ENCODE peak calls at places on chromosomes 3 and 15, in four cellular contexts. B, Y, J and W are unnamed samples.

GRCh38 chr15:40785158-40785557 is 15.4 kb downstream of the C15orf62 start:
- DNase-seq in B (no peak), Y (no peak), J (no peak), W (no peak)

GRCh38 chr3:43024183-43024865 is 45.2 kb downstream of the GASK1A start:
- DNase-seq in B (peak), Y (no peak), J (no peak), W (peak)

GRCh38 chr3:16841906-16842709 is 42.6 kb upstream of the PLCL2 start:
- DNase-seq in B (peak), Y (peak), J (no peak), W (peak)

GRCh38 chr3:181417748-181418147 is 294.0 kb upstream of the SOX2 start:
- DNase-seq in B (no peak), Y (no peak), J (no peak), W (no peak)

GRCh38 chr3:55405436-55405835 is 81.7 kb downstream of the WNT5A start:
- DNase-seq in B (no peak), Y (no peak), J (peak), W (no peak)

GRCh38 chr3:64316971-64317370 is 91.7 kb upstream of the PRICKLE2 start:
- DNase-seq in B (no peak), Y (no peak), J (peak), W (no peak)

GRCh38 chr3:44339990-44340389 is 1.4 kb downstream of the TCAIM start:
- DNase-seq in B (no peak), Y (no peak), J (no peak), W (no peak)

GRCh38 chr3:13827256-13827655 is 52.6 kb downstream of the WNT7A start:
- DNase-seq in B (no peak), Y (no peak), J (no peak), W (no peak)

GRCh38 chr3:16741103-16741758 is 136.0 kb upstream of the DAZL start:
- DNase-seq in B (no peak), Y (no peak), J (no peak), W (no peak)

GRCh38 chr3:20622304-20622703 is 436.3 kb upstream of the SGO1 start:
- DNase-seq in B (no peak), Y (no peak), J (no peak), W (no peak)

GRCh38 chr3:49924683-49925082 is 4.9 kb downstream of the MON1A start:
- DNase-seq in B (no peak), Y (no peak), J (no peak), W (no peak)

GRCh38 chr15:74235962-74236361 is at the start of gene CCDC33:
- DNase-seq in B (no peak), Y (no peak), J (no peak), W (no peak)

GRCh38 chr3:181717505-181717904 is 5.8 kb downstream of the SOX2 start:
- DNase-seq in B (no peak), Y (no peak), J (no peak), W (no peak)

GRCh38 chr3:25573386-25574171 is 91.1 kb downstream of the TOP2B start:
- DNase-seq in B (no peak), Y (no peak), J (no peak), W (no peak)